ENCODE peak calls at places on chromosomes 11 and 22, in four cellular contexts. Y, K, E and J are unnamed samples. For H4K20me1, the result is how much of the 10 kb centered on the place peaks cover.

GRCh38 chr22:37072673-37073072 is 21.1 kb downstream of the KCTD17 start:
- DNase-seq in Y (no peak), E (no peak), K (no peak), J (no peak)

GRCh38 chr11:106391771-106392412 is 314.4 kb downstream of the AASDHPPT start:
- DNase-seq in K (no peak), E (no peak), Y (no peak), J (no peak)

GRCh38 chr11:85823816-85824215 is 12.9 kb upstream of the SYTL2 start:
- DNase-seq in K (no peak), Y (no peak), E (no peak), J (no peak)

GRCh38 chr11:44621784-44622183 is 56.3 kb downstream of the CD82 start:
- DNase-seq in E (no peak), Y (no peak), K (no peak), J (no peak)

GRCh38 chr11:61187505-61188130 is 15.7 kb upstream of the PGA3 start:
- DNase-seq in Y (peak), E (peak), K (peak), J (peak)

GRCh38 chr11:1970956-1971355 is 23.8 kb downstream of the MRPL23 start:
- DNase-seq in Y (no peak), K (no peak), E (no peak), J (no peak)

GRCh38 chr11:9672918-9673317 is 9.0 kb downstream of the SWAP70 start:
- DNase-seq in E (no peak), K (no peak), Y (no peak), J (no peak)

GRCh38 chr11:76348348-76348747 is 32.6 kb downstream of the THAP12 start:
- DNase-seq in Y (no peak), E (no peak), K (no peak), J (no peak)

GRCh38 chr22:23180893-23181762 is 819 bp downstream of the BCR start:
- DNase-seq in Y (peak), K (no peak), E (no peak), J (no peak)

GRCh38 chr11:82871646-82872045 is 28.6 kb downstream of the PRCP start:
- DNase-seq in Y (no peak), K (no peak), E (no peak), J (no peak)

GRCh38 chr22:29621761-29622526 is 18.5 kb downstream of the NF2 start:
- DNase-seq in E (no peak), K (peak), Y (no peak), J (no peak)

GRCh38 chr11:12287374-12288211 is 89.8 kb upstream of the PARVA start:
- DNase-seq in K (peak), E (peak), Y (peak), J (no peak)

GRCh38 chr22:50129121-50129734 is 39.4 kb downstream of the MOV10L1 start:
- DNase-seq in K (no peak), E (no peak), Y (no peak), J (no peak)

GRCh38 chr11:68843052-68843561 is 1.4 kb upstream of the CPT1A start:
- DNase-seq in K (no peak), Y (no peak), E (no peak), J (no peak)

GRCh38 chr22:26416670-26417270 is 12.3 kb upstream of the ASPHD2 start:
- DNase-seq in Y (no peak), K (no peak), E (peak), J (no peak)

GRCh38 chr11:74017631-74018030 is 8.7 kb upstream of the UCP3 start:
- DNase-seq in K (no peak), E (no peak), Y (no peak), J (no peak)

GRCh38 chr11:13384837-13385417 is 78.1 kb downstream of the BTBD10 start:
- DNase-seq in K (peak), E (peak), Y (peak), J (peak)

GRCh38 chr11:93370260-93370659 is 39.7 kb downstream of the DEUP1 start:
- DNase-seq in E (no peak), Y (no peak), K (no peak), J (no peak)

GRCh38 chr11:19723572-19724342 is 11.1 kb downstream of the NAV2 start:
- DNase-seq in E (no peak), Y (no peak), K (peak), J (no peak)

GRCh38 chr11:100574894-100575769 is 112.0 kb upstream of the ARHGAP42 start:
- DNase-seq in Y (peak), K (peak), E (no peak), J (no peak)

DNA sequence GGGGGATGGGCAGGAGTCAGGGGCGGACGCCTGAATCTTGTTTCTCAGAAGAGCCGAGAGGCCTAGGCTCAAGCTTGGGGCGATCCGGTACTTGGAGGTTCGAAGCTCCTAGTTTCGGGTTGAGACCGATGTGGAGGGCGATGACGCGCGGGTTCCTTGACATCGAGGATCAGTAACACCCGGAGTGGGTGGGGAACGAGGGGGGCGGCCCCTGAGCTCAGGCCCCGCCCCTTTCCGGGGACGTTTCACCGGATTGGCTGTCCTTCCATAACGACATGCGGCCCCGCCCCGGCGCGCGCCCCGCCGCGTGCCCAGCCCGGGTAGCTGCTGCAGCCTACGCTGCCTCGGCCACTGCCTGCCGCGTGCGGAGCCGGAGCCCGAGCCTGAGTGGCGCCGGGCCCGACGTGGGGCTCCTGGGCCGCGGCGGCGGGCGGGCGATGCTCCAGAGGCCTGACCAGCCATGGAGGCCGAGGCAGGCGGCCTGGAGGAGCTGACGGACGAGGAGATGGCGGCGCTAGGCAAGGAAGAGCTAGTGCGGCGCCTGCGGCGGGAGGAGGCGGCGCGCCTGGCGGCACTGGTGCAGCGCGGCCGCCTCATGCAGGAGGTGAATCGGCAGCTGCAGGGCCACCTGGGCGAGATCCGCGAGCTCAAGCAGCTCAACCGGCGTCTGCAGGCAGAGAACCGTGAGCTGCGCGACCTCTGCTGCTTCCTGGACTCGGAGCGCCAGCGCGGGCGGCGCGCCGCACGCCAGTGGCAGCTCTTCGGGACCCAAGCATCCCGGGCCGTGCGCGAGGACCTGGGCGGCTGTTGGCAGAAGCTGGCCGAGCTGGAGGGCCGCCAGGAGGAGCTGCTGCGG is at the start of gene CCDC85B:
- DNase-seq in K (peak), Y (peak), E (no peak), J (peak)
- H4K20me1 ChIP-seq in K (under half), Y (under half), E (under half), J (under half)

DNA sequence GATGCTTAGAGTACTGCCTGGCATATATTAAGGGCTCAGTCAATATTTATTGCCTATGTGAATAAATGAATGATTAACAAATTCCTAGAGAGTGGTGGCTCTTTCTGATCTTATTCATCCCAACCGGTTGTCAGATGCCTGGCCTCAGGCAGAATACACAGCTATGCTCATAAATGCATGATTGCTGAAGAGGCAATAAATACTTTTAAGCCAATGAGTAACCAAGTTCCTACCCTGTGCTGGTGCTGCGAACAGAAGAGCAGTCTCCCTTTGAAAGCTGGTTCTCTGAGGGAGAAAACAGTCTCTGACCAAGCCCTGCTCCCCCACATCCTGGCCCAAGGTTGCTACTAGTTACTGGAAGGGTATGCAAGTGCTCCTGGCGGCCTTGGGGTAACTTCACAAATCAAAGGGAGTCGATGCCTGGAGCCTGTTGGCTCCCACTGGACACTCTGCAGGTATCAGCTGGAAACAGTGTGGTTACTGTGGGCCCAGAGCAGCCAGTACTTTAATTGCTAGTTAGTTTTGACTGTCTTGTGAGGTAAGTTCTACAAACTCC is 2.8 kb downstream of the USH1C start:
- DNase-seq in E (no peak), Y (no peak), K (no peak), J (no peak)
- TF ChIP-seq KDM1A in E (no peak), Y (no peak), K (no peak), J (no peak)

GRCh38 chr22:17376950-17377349 is 7.7 kb downstream of the CECR2 start:
- DNase-seq in Y (no peak), E (no peak), K (no peak), J (no peak)

GRCh38 chr22:17373839-17374238 is 4.6 kb downstream of the CECR2 start:
- DNase-seq in K (no peak), Y (no peak), E (no peak), J (no peak)

GRCh38 chr22:17379939-17380710 is 10.9 kb downstream of the CECR2 start:
- DNase-seq in Y (no peak), K (no peak), E (no peak), J (no peak)

GRCh38 chr22:17371446-17371845 is 2.2 kb downstream of the CECR2 start:
- DNase-seq in K (no peak), E (no peak), Y (no peak), J (no peak)

DNA sequence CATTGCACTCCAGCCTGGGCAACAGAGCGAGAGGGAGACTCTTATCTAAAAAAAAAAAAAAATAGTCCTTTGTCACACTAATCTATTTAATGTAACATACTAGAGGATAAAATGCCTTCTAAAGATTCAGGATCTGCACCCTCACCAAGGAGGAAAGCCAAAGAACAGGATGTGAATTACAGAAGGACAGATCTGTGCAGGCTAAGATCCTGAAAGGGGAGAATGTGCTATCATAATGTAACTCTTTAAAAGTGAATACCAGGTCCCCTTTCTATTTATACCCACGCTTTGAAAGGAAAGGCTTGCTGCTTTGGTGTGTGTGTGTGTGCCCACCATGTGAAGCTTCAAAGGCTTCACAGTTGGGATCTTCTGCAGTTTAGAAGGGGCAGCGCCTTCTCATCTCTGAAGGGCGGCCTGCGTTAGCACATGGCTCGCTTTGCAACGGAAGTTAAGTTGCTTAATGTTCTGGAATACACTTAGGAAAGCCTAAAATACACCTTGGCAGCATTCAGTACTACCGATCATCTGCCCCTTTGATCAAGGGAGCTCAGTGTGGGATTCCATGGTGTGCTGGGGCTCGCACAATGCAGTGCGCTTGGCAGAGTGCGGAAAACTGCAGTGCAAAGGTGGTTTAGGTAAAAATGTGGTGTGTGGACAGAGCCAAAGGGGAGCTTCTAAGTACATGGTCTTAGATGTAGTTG is 6.8 kb downstream of the CECR2 start:
- DNase-seq in E (no peak), K (no peak), Y (no peak), J (no peak)
- H4K20me1 ChIP-seq in E (under half), K (under half), Y (under half), J (under half)

GRCh38 chr22:31344369-31345330 is 1.5 kb downstream of the PATZ1 start:
- DNase-seq in E (no peak), K (no peak), Y (no peak), J (no peak)
- TF ChIP-seq KDM1A in E (no peak), K (no peak), Y (no peak), J (no peak)

DNA sequence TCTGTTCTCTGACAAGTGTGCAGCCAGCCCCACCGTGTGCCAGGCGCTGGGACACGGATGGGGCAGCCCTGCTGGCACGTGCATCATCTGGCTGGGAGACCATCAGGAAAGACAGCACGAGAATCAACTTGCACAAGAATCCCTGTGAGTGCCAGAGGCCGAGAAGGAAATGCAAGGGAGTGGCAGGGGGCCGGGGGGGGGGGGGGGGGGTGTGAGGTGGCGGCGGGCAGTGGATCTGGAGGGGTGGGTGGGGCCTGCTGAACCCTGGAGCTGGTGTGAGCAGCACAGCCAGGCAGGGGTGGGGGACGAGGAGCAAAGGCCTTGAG is 14.0 kb upstream of the FLRT1 start:
- DNase-seq in E (no peak), K (no peak), Y (no peak), J (no peak)
- H4K20me1 ChIP-seq in E (under half), K (under half), Y (half or more), J (under half)

GRCh38 chr11:72740060-72740424 is 12.2 kb downstream of the ARAP1 start:
- DNase-seq in K (no peak), Y (no peak), E (no peak), J (no peak)

GRCh38 chr11:72737341-72737740 is 14.9 kb downstream of the ARAP1 start:
- DNase-seq in Y (no peak), K (no peak), E (no peak), J (no peak)

GRCh38 chr11:72739240-72740059 is 12.8 kb downstream of the ARAP1 start:
- DNase-seq in Y (no peak), E (no peak), K (no peak), J (no peak)

GRCh38 chr11:72736452-72737069 is 15.6 kb downstream of the ARAP1 start:
- DNase-seq in E (no peak), K (no peak), Y (peak), J (no peak)

DNA sequence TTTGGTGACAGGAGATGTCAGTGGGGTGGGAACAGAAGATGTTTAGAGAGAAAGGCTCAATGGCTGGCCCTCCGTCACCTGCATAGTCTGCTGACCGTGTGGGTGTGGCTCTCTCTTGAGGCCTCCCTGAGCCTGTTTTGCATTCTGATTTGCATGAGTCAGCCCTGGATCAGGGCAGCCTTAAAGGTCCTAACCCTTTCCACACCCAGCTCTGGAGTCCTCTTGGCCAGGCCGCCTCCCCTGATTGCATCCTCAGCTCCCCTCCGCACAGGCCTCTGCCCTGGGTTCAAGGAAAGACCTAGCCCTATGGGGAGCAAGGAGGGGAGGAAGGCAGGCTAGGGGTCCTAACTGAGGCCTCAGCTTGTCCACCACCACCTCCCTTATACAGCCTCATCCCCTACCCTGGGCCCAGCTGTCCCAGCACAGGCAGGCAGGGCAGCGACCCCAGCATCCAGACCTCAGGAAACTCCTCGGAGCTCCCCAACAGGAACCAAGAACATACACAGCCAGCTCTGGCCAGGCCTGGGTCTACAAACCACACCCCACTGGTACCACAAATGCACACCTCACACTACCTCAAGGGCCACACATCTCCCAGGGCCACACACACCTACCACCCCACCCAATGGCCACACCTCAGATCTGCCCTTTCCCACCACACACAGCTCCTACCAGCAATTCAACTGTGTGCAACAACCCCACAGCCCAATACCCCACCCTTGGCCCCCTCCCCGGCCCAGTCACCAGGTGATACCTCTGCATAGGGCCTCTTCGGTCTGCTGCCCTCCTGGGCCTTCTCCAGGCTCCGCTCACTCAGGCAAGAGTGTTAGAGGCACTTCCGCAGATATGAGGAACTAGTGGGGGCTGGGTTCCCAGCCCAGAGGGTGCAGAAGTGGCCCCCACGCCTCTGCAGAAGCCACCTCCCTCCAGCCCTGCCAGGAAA is 13.7 kb downstream of the ARAP1 start:
- DNase-seq in K (no peak), Y (peak), E (no peak), J (no peak)
- TF ChIP-seq KDM1A in K (no peak), Y (no peak), E (no peak), J (no peak)

GRCh38 chr11:129290966-129291365 is 84.7 kb upstream of the BARX2 start:
- DNase-seq in K (no peak), E (no peak), Y (no peak), J (no peak)
- H4K20me1 ChIP-seq in K (under half), E (under half), Y (under half), J (under half)

DNA sequence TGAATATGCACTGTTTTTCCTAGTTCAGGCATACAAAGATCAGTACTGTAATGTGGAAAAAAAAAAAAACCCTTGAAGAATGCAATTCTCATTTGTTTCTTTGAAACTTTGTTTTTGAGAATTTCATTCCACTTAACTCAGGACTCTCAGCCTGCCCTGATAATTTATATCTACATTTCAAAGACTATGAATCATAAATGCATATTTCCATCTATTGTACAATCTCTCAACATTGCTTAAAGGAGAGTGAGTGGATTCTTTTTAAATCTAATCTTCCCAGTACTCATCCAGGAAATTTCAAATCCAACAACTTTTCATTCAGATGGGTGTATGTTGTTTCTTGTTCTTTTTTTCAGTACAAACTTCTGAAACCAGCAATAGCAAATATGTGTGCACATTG is 322.2 kb upstream of the DDI1 start:
- DNase-seq in K (no peak), Y (no peak), E (no peak), J (no peak)
- TF ChIP-seq KDM1A in K (no peak), Y (no peak), E (no peak), J (no peak)